ENCODE peak calls at places on chromosomes 16 and 17, in eight cellular contexts. J, B, M, D, E, P, G and R are unnamed samples.

GRCh38 chr16:759110-759910 is 1.2 kb upstream of the MSLN start:
- ATAC-seq in P (no peak), G (no peak), M (no peak), B (no peak), E (no peak), J (peak; percentile 61), D (no peak), R (no peak)

GRCh38 chr17:6713918-6714271 is 726 bp upstream of the SLC13A5 start:
- ATAC-seq in M (no peak), P (peak; percentile 36), D (peak; percentile 19), J (no peak), E (no peak), G (no peak), B (no peak), R (no peak)

GRCh38 chr17:37847811-37848331 is 76.3 kb upstream of the TBC1D3K start:
- ATAC-seq in E (no peak), M (no peak), D (no peak), J (no peak), G (no peak), B (no peak), P (no peak), R (no peak)

GRCh38 chr17:7147772-7148171 is 31.4 kb downstream of the ASGR1 start:
- ATAC-seq in E (peak; percentile 35), D (no peak), M (peak; percentile 97), B (no peak), P (no peak), G (no peak), J (peak; percentile 90), R (no peak)

GRCh38 chr17:2054262-2054739 is 602 bp upstream of the HIC1 start:
- ATAC-seq in P (peak; percentile 0), E (peak; percentile 6), B (peak; percentile 40), G (peak; percentile 4), J (no peak), D (no peak), M (peak; percentile 39), R (no peak)

GRCh38 chr17:29177541-29177870 is 2.7 kb downstream of the MYO18A start:
- ATAC-seq in D (no peak), B (no peak), P (no peak), G (no peak), M (no peak), J (no peak), E (no peak), R (no peak)

GRCh38 chr17:72930031-72930430 is 162.5 kb downstream of the SLC39A11 start:
- ATAC-seq in D (no peak), E (no peak), P (no peak), J (no peak), G (no peak), B (no peak), M (no peak), R (no peak)

GRCh38 chr17:6580628-6581027 is 24.3 kb upstream of the PITPNM3 start:
- ATAC-seq in E (no peak), D (no peak), B (no peak), P (no peak), G (no peak), J (no peak), M (no peak), R (no peak)

GRCh38 chr17:6261496-6261895 is 173.4 kb downstream of the AIPL1 start:
- ATAC-seq in P (no peak), G (no peak), M (no peak), E (no peak), D (no peak), B (no peak), J (no peak), R (no peak)

GRCh38 chr16:68062910-68063393 is 22.2 kb upstream of the NFATC3 start:
- ATAC-seq in B (no peak), D (no peak), J (no peak), E (peak; percentile 84), P (no peak), M (no peak), G (no peak), R (no peak)

GRCh38 chr17:72455562-72455961 is 334.7 kb downstream of the SOX9 start:
- ATAC-seq in P (no peak), B (no peak), E (no peak), D (no peak), J (no peak), G (no peak), M (peak; percentile 56), R (no peak)

GRCh38 chr17:74163836-74164235 is 39.6 kb upstream of the RPL38 start:
- ATAC-seq in G (no peak), D (no peak), P (no peak), B (no peak), E (no peak), M (no peak), J (no peak), R (no peak)

GRCh38 chr17:41957869-41958231 is 8.7 kb upstream of the CNP start:
- ATAC-seq in P (no peak), M (no peak), J (no peak), D (no peak), G (no peak), E (no peak), B (no peak), R (no peak)

GRCh38 chr17:39943702-39944392 is 16.3 kb downstream of the LRRC3C start:
- ATAC-seq in B (no peak), D (no peak), M (no peak), E (no peak), G (peak; percentile 40), P (no peak), J (peak; percentile 5), R (no peak)

GRCh38 chr17:13601776-13602551 is at the start of gene HS3ST3A1:
- ATAC-seq in G (peak; percentile 85), B (no peak), M (peak; percentile 83), D (peak; percentile 55), E (no peak), J (peak; percentile 80), P (peak; percentile 89), R (peak; percentile 87)

GRCh38 chr16:50093607-50094570 is 28.1 kb downstream of the HEATR3 start:
- ATAC-seq in P (peak; percentile 77), B (peak; percentile 96), D (peak; percentile 56), J (peak; percentile 51), E (peak; percentile 19), G (peak; percentile 84), M (no peak), R (peak; percentile 81)